ENCODE peak calls at places on chromosomes 3 and 15, in six cellular contexts. F is mammary epithelial cell, W is tibial artery, N is mesothelial cell of epicardium, U is bronchial epithelial cell, R is upper lobe of right lung. B is an unnamed sample.

GRCh38 chr3:179276001-179276400 is 25.1 kb upstream of the KCNMB3 start:
- DNase-seq in W (no peak), F (no peak), U (no peak), R (no peak), N (no peak), B (no peak)

GRCh38 chr3:49638445-49638844 is 35.7 kb upstream of the APEH start:
- DNase-seq in W (peak; percentile 85), U (peak; percentile 70), R (no peak), N (no peak), F (peak; percentile 70), B (no peak)

GRCh38 chr15:47431501-47431900 is 285.8 kb upstream of the SEMA6D start:
- DNase-seq in F (peak; percentile 32), U (no peak), R (no peak), W (no peak), N (no peak), B (no peak)

GRCh38 chr3:71512000-71512399 is 71.5 kb downstream of the FOXP1 start:
- DNase-seq in W (no peak), N (no peak), U (no peak), F (no peak), R (no peak), B (no peak)

GRCh38 chr3:31053299-31053698 is 158.8 kb upstream of the GADL1 start:
- DNase-seq in N (no peak), R (no peak), W (no peak), F (no peak), U (no peak), B (no peak)

GRCh38 chr3:112654492-112654891 is 13.5 kb upstream of the CCDC80 start:
- DNase-seq in N (no peak), U (peak; percentile 70), W (no peak), F (no peak), R (no peak), B (no peak)

GRCh38 chr3:130081371-130081881 is at the start of gene ALG1L2:
- DNase-seq in F (no peak), R (no peak), U (no peak), N (no peak), W (no peak), B (no peak)

GRCh38 chr3:126549861-126550487 is 8.8 kb downstream of the C3orf22 start:
- DNase-seq in W (peak; percentile 37), N (peak; percentile 4), R (peak; percentile 46), F (no peak), U (no peak), B (no peak)

GRCh38 chr15:34796847-34797246 is 1.5 kb upstream of the ACTC1 start:
- DNase-seq in F (no peak), W (no peak), R (no peak), N (no peak), U (no peak), B (peak; percentile 50)

GRCh38 chr15:72967836-72968530 is 84.3 kb upstream of the NEO1 start:
- DNase-seq in F (no peak), R (no peak), N (no peak), W (no peak), U (no peak), B (no peak)

GRCh38 chr15:81473946-81474345 is 99.9 kb upstream of the TMC3 start:
- DNase-seq in R (no peak), F (no peak), U (no peak), N (no peak), W (no peak), B (no peak)

GRCh38 chr3:133941390-133941789 is 45.7 kb upstream of the RAB6B start:
- DNase-seq in R (no peak), U (no peak), F (no peak), W (peak; percentile 66), N (no peak), B (peak; percentile 9)

GRCh38 chr3:50352762-50353161 is 2.1 kb downstream of the CYB561D2 start:
- DNase-seq in N (no peak), U (peak; percentile 38), F (peak; percentile 39), R (no peak), W (no peak), B (no peak)

GRCh38 chr3:62134061-62134496 is 239.3 kb downstream of the FEZF2 start:
- DNase-seq in R (no peak), W (no peak), F (no peak), U (peak; percentile 60), N (no peak), B (peak; percentile 74)

DNA sequence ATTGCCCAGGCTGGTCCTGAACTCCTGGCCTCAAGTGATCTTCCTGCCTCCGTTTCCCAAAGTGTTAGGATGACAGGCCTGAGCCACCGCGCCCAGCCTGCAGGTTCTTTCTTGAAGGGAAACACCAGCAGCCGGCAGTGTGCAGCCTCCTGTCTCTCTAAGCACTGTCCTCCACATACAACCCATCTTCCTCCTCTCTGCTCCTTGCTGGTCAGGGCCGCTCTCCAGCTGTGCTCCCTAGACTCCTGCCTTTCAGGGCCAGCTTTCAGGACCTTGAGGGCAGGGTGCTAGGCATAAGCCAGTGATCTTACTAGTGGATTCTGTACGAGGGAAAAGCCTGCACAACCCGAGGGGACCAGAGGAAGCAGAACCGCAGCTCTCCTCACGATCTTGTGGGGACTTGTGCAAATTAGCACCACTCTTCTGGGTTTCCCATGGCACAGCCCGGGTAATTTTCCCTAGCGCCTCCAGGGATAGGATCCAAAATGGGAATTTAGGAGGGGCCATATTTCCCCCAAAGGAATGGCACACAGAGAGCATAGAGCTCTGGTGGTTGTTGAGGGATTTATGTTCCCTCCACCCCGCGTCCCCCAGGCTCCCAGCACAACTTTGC is 18.2 kb upstream of the CORO2B start:
- DNase-seq in N (no peak), R (peak; percentile 31), W (peak; percentile 48), U (no peak), F (no peak), B (no peak)
- TF ChIP-seq CTCF in N (no peak), R (no peak), W (no peak), U (no peak), F (no peak), B (no peak)

DNA sequence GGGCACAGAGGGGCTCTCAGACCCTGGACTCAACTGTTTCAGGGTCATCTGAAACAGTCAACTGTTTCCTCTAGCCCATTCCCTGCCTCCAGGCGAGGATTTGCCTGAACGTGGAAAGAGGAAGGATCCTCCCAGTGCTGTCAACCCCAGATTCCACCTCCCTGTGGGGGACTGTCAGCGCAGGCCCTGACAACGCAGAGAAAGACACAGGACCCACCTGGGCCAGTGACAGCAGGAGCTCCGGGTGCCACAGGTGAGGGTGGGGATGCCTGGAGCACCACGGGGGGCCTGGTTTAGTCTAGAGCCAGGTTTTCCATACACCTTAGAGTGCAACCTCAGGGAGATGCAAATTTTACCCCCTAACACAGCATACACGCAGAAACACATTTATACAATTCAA is 19.5 kb upstream of the LAMP3 start:
- DNase-seq in W (no peak), R (no peak), N (no peak), U (no peak), F (no peak), B (no peak)
- TF ChIP-seq CTCF in W (no peak), R (no peak), N (no peak), U (no peak), F (no peak), B (no peak)

GRCh38 chr3:118637866-118638265 is 396.8 kb downstream of the IGSF11 start:
- DNase-seq in F (peak; percentile 27), W (no peak), U (peak; percentile 30), N (no peak), R (no peak), B (no peak)

GRCh38 chr3:118641608-118642007 is 393.0 kb downstream of the IGSF11 start:
- DNase-seq in N (no peak), W (no peak), U (peak; percentile 30), R (no peak), F (no peak), B (no peak)

DNA sequence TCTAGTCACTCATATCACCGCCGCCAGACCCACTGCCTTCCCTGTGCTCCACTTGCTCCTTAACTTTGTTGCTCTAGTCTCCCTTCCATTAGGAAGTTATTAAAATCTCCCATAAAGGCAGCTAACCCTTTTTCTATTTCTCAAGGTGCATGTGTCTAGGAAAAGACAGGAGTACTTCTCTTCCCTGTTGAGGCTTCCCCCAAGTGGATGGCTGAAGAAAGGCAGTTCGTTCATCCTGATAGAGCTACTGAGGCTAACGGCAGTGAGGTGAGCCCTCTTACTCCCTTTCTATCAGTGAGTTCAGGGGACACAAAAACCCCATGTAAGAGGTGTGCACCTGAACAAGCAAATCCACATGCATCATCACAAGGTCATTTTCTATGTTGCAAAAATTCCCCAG is 397.8 kb downstream of the IGSF11 start:
- DNase-seq in F (peak; percentile 35), R (no peak), N (no peak), W (no peak), U (peak; percentile 41), B (no peak)
- TF ChIP-seq CTCF in F (peak; percentile 38), R (no peak), N (no peak), W (no peak), U (peak; percentile 70), B (no peak)

GRCh38 chr3:187743195-187744141 is 1.8 kb downstream of the BCL6 start:
- DNase-seq in W (peak; percentile 82), F (peak; percentile 35), R (peak; percentile 92), N (no peak), U (no peak), B (peak; percentile 82)

GRCh38 chr3:187741403-187742350 is 3.6 kb downstream of the BCL6 start:
- DNase-seq in U (peak; percentile 69), W (peak; percentile 84), N (no peak), F (peak; percentile 64), R (peak; percentile 89), B (peak; percentile 74)

GRCh38 chr3:187740446-187741399 is 4.5 kb downstream of the BCL6 start:
- DNase-seq in N (peak; percentile 60), W (peak; percentile 85), U (peak; percentile 31), R (peak; percentile 90), F (peak; percentile 45), B (peak; percentile 79)

GRCh38 chr3:187744169-187745151 is 808 bp downstream of the BCL6 start:
- DNase-seq in W (peak; percentile 77), F (peak; percentile 51), N (no peak), R (no peak), U (peak; percentile 28), B (peak; percentile 62)

DNA sequence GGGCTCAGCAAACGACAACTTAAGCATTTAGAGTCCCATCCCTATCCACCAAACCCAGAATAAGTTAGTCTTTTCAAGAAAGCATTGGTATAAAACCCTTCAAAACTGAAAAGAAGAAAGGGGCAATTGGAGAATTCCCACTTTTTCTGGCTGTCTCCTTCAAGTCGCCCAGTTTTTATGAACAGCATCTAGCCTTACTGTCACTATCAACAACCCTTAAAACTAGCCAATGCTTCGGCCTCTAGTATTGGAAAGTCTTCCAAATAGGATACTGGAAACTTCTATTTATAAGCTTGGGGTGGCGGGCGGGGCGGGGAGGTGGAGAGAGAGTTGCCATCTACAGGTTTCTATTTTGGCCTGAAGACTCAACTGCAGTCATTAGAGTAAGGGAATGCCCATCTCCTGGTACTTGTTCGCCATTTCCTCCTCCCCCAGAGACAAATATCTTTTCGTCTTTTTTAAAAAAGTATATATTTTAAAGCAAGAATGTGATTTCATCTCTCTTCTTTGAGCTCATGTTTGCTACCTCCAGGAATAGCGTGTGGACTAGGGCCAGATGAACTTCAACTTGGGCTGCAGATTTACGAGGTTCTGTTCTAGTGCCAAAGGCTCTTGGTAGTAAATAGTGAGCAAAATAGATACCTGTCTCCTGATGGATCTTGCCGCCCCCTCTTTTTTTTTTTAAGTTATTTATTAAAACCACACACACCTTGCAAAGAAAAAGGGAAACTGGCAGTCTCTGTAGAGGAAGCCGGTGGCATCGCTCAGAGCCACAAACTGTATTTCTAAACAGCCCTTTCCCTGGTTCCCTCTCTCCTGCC is 2.7 kb downstream of the BCL6 start:
- DNase-seq in R (no peak), N (no peak), U (no peak), W (no peak), F (peak; percentile 51), B (peak; percentile 71)
- TF ChIP-seq CTCF in R (no peak), N (peak; percentile 44), U (no peak), W (no peak), F (no peak), B (no peak)

GRCh38 chr15:89673162-89673506 is 6.0 kb downstream of the PLIN1 start:
- DNase-seq in U (peak; percentile 6), R (no peak), F (no peak), N (no peak), W (no peak), B (no peak)
- TF ChIP-seq CTCF in U (peak; percentile 47), R (peak; percentile 30), F (peak; percentile 24), N (peak; percentile 25), W (no peak), B (peak; percentile 39)